ENCODE peak calls at places on chromosomes 11 and 22, in nine cellular contexts. K is AG04449; Y is HT1080; P is EL; R is LoVo; H is NCI-H1105 treated with DMSO at 0.1 percent for 48 hours; W is mesothelial cell of epicardium; C is activated CD8-positive, alpha-beta memory T cell treated with anti-CD3 and anti-CD28 coated beads for 4 hours; Z is activated CD4-positive, alpha-beta T cell treated with anti-CD3 and anti-CD28 coated beads, Interleukin-2, amount 50 U/mL, for 24 hours. T is an unnamed sample.

GRCh38 chr11:104524276-104524675 is 360.3 kb upstream of the PDGFD start:
- DNase-seq in C (no peak), Y (no peak), R (no peak), K (no peak), H (no peak), Z (no peak), P (no peak), W (no peak), T (no peak)

GRCh38 chr11:8056810-8057463 is 24.1 kb upstream of the TUB start:
- DNase-seq in W (no peak), Y (no peak), H (no peak), C (no peak), Z (no peak), K (peak; percentile 29), P (peak; percentile 36), R (no peak), T (peak; percentile 39)

GRCh38 chr11:118592616-118593367 is 14.6 kb upstream of the PHLDB1 start:
- DNase-seq in C (no peak), W (no peak), Z (no peak), P (no peak), R (no peak), K (no peak), Y (no peak), H (no peak), T (no peak)

GRCh38 chr11:35559949-35560348 is 34.5 kb upstream of the PAMR1 start:
- DNase-seq in K (no peak), W (no peak), C (no peak), Z (no peak), H (no peak), R (no peak), P (no peak), Y (no peak), T (no peak)

GRCh38 chr11:63951779-63952536 is 13.2 kb downstream of the NAA40 start:
- DNase-seq in K (no peak), Z (no peak), R (no peak), W (no peak), C (no peak), Y (no peak), H (no peak), P (no peak), T (no peak)

GRCh38 chr22:44411226-44412135 is 86.6 kb downstream of the RTL6 start:
- DNase-seq in Y (peak; percentile 13), C (no peak), Z (no peak), H (no peak), K (no peak), W (no peak), R (no peak), P (no peak), T (no peak)

GRCh38 chr11:47099213-47099917 is 77.3 kb downstream of the ARFGAP2 start:
- DNase-seq in H (peak; percentile 72), P (peak; percentile 18), Z (no peak), C (no peak), Y (no peak), K (no peak), R (no peak), W (no peak), T (peak; percentile 4)

GRCh38 chr11:10708131-10708530 is 14.6 kb upstream of the IRAG1 start:
- DNase-seq in Y (no peak), P (no peak), H (no peak), C (no peak), W (no peak), K (no peak), R (no peak), Z (no peak), T (no peak)

GRCh38 chr11:19869466-19869865 is 156.8 kb downstream of the NAV2 start:
- DNase-seq in R (no peak), P (no peak), Y (no peak), C (no peak), K (no peak), W (no peak), H (peak; percentile 88), Z (no peak), T (no peak)

GRCh38 chr11:13486926-13487660 is 8.7 kb downstream of the PTH start:
- DNase-seq in P (no peak), K (no peak), H (no peak), C (peak; percentile 42), R (peak; percentile 67), Y (peak; percentile 71), Z (no peak), W (no peak), T (no peak)

GRCh38 chr11:1422481-1422880 is 32.7 kb downstream of the BRSK2 start:
- DNase-seq in P (no peak), K (no peak), Y (no peak), H (no peak), Z (no peak), R (no peak), C (no peak), W (no peak), T (no peak)

GRCh38 chr11:120752668-120753067 is 241.1 kb downstream of the GRIK4 start:
- DNase-seq in H (peak; percentile 7), Y (no peak), C (no peak), P (no peak), W (no peak), K (no peak), R (no peak), Z (no peak), T (no peak)

GRCh38 chr22:18973264-18974031 is 37.4 kb upstream of the PRODH start:
- DNase-seq in Z (no peak), C (no peak), P (no peak), H (no peak), W (no peak), K (no peak), Y (no peak), R (no peak), T (no peak)

GRCh38 chr11:94100253-94100652 is 28.4 kb upstream of the PANX1 start:
- DNase-seq in H (peak; percentile 83), K (no peak), W (no peak), C (no peak), P (no peak), R (no peak), Y (no peak), Z (no peak), T (peak; percentile 42)

GRCh38 chr22:26650722-26651421 is 6.5 kb upstream of the MIAT start:
- DNase-seq in Y (no peak), H (no peak), K (no peak), W (no peak), Z (no peak), P (no peak), C (no peak), R (no peak), T (no peak)

GRCh38 chr22:49522582-49523373 is 304.9 kb downstream of the BRD1 start:
- DNase-seq in C (no peak), R (no peak), Y (no peak), H (no peak), K (no peak), Z (no peak), W (no peak), P (no peak), T (no peak)

GRCh38 chr22:37020192-37020479 is 594 bp downstream of the MPST start:
- DNase-seq in P (peak; percentile 48), K (no peak), R (peak; percentile 45), Y (peak; percentile 32), H (peak; percentile 20), C (no peak), Z (no peak), W (no peak), T (peak; percentile 58)

GRCh38 chr11:82794490-82794889 is 60.8 kb upstream of the FAM181B start:
- DNase-seq in W (no peak), P (no peak), H (no peak), Y (peak; percentile 23), K (no peak), Z (no peak), C (no peak), R (no peak), T (no peak)

GRCh38 chr11:114276077-114276476 is 20.1 kb upstream of the NNMT start:
- DNase-seq in C (no peak), R (no peak), Z (no peak), P (no peak), Y (no peak), H (no peak), K (no peak), W (no peak), T (no peak)

GRCh38 chr11:55942785-55943392 is 6.7 kb upstream of the OR5I1 start:
- DNase-seq in P (peak; percentile 2), C (no peak), Z (no peak), Y (peak; percentile 15), H (peak; percentile 35), R (peak; percentile 40), K (no peak), W (no peak), T (peak; percentile 23)

GRCh38 chr11:35165416-35166368 is 26.7 kb downstream of the CD44 start:
- DNase-seq in C (peak; percentile 69), H (no peak), Z (peak; percentile 44), P (peak; percentile 70), W (no peak), K (no peak), Y (peak; percentile 88), R (no peak), T (peak; percentile 65)

GRCh38 chr11:9396310-9396709 is 11.9 kb downstream of the IPO7 start:
- DNase-seq in Z (no peak), P (peak; percentile 58), C (no peak), Y (no peak), R (no peak), W (no peak), K (no peak), H (no peak), T (no peak)

GRCh38 chr11:59523541-59523940 is 12.2 kb downstream of the OR4D9 start:
- DNase-seq in Z (no peak), W (no peak), C (no peak), Y (peak; percentile 15), P (no peak), H (no peak), K (no peak), R (no peak), T (no peak)

GRCh38 chr11:61776561-61777075 is 15.8 kb downstream of the TMEM258 start:
- DNase-seq in Y (peak; percentile 62), Z (peak; percentile 32), K (no peak), W (no peak), C (no peak), R (no peak), P (peak; percentile 64), H (no peak), T (peak; percentile 59)

GRCh38 chr11:129117595-129118350 is 74.4 kb downstream of the ARHGAP32 start:
- DNase-seq in C (peak; percentile 9), H (peak; percentile 84), P (peak; percentile 66), K (peak; percentile 26), Y (peak; percentile 59), Z (no peak), W (no peak), R (peak; percentile 73), T (peak; percentile 79)

GRCh38 chr11:64536997-64537396 is 54.0 kb upstream of the SLC22A12 start:
- DNase-seq in Y (no peak), Z (no peak), K (no peak), H (no peak), W (no peak), C (no peak), P (no peak), R (no peak), T (no peak)

GRCh38 chr11:35893796-35894475 is 49.9 kb upstream of the LDLRAD3 start:
- DNase-seq in Z (no peak), C (no peak), R (peak; percentile 59), K (no peak), Y (peak; percentile 59), P (peak; percentile 33), H (peak; percentile 76), W (no peak), T (peak; percentile 97)

GRCh38 chr22:42655693-42656092 is 6.5 kb upstream of the CYB5R3 start:
- DNase-seq in K (no peak), P (no peak), Z (no peak), Y (no peak), R (no peak), H (peak; percentile 59), C (no peak), W (no peak), T (no peak)

GRCh38 chr11:93143186-93143585 is 54.6 kb downstream of the SLC36A4 start:
- DNase-seq in W (no peak), Y (no peak), R (no peak), K (peak; percentile 44), H (no peak), C (no peak), Z (no peak), P (peak; percentile 55), T (no peak)

GRCh38 chr22:16973591-16974297 is 34.3 kb downstream of the GAB4 start:
- DNase-seq in P (no peak), K (no peak), Y (no peak), W (no peak), R (no peak), C (no peak), H (no peak), Z (no peak), T (no peak)

GRCh38 chr11:113184498-113184897 is 129.9 kb upstream of the TTC12 start:
- DNase-seq in Z (no peak), K (peak; percentile 46), R (no peak), W (no peak), C (no peak), H (no peak), Y (peak; percentile 96), P (peak; percentile 90), T (peak; percentile 89)

T was measured in MCF 10A.